ENCODE peak calls at places on chromosome 4, in six cellular contexts. One of them, this sample, is unnamed.
A peak's percentile ranks its signal among the peaks of the same experiment; 100 is the strongest.

GRCh38 chr4:162645381-162645780 is 481.6 kb upstream of the FSTL5 start:
- DNase-seq in astrocyte: peak; percentile 3
- DNase-seq in amygdala: no peak
- DNase-seq in GM03348: no peak
- DNase-seq in choroid plexus epithelial cell: peak; percentile 78
- DNase-seq in NCI-H2029 treated with DMSO at 0.1 percent for 48 hours: no peak
- DNase-seq in this sample: peak; percentile 18

GRCh38 chr4:128572778-128573241 is 236.7 kb upstream of the JADE1 start:
- DNase-seq in GM03348: no peak
- DNase-seq in amygdala: no peak
- DNase-seq in NCI-H2029 treated with DMSO at 0.1 percent for 48 hours: no peak
- DNase-seq in choroid plexus epithelial cell: no peak
- DNase-seq in astrocyte: no peak
- DNase-seq in this sample: no peak

GRCh38 chr4:5808081-5808741 is 84.7 kb downstream of the CRMP1 start:
- DNase-seq in choroid plexus epithelial cell: peak; percentile 36
- DNase-seq in astrocyte: no peak
- DNase-seq in NCI-H2029 treated with DMSO at 0.1 percent for 48 hours: peak; percentile 35
- DNase-seq in GM03348: no peak
- DNase-seq in amygdala: no peak
- DNase-seq in this sample: no peak

GRCh38 chr4:3387943-3388348 is 53.8 kb upstream of the HGFAC start:
- DNase-seq in amygdala: peak; percentile 46
- DNase-seq in GM03348: peak; percentile 78
- DNase-seq in astrocyte: peak; percentile 30
- DNase-seq in choroid plexus epithelial cell: no peak
- DNase-seq in NCI-H2029 treated with DMSO at 0.1 percent for 48 hours: peak; percentile 18
- DNase-seq in this sample: peak; percentile 74

GRCh38 chr4:108350332-108350731 is 181.6 kb upstream of the LEF1 start:
- DNase-seq in GM03348: no peak
- DNase-seq in NCI-H2029 treated with DMSO at 0.1 percent for 48 hours: no peak
- DNase-seq in amygdala: no peak
- DNase-seq in astrocyte: no peak
- DNase-seq in choroid plexus epithelial cell: no peak
- DNase-seq in this sample: no peak

GRCh38 chr4:138186264-138186663 is 55.9 kb downstream of the SLC7A11 start:
- DNase-seq in amygdala: no peak
- DNase-seq in GM03348: no peak
- DNase-seq in choroid plexus epithelial cell: no peak
- DNase-seq in astrocyte: no peak
- DNase-seq in NCI-H2029 treated with DMSO at 0.1 percent for 48 hours: no peak
- DNase-seq in this sample: no peak

GRCh38 chr4:124144302-124144701 is 568.2 kb downstream of the ANKRD50 start:
- DNase-seq in choroid plexus epithelial cell: no peak
- DNase-seq in amygdala: no peak
- DNase-seq in astrocyte: peak; percentile 77
- DNase-seq in NCI-H2029 treated with DMSO at 0.1 percent for 48 hours: peak; percentile 53
- DNase-seq in GM03348: no peak
- DNase-seq in this sample: no peak

GRCh38 chr4:13540446-13541175 is 3.7 kb downstream of the NKX3-2 start:
- DNase-seq in NCI-H2029 treated with DMSO at 0.1 percent for 48 hours: no peak
- DNase-seq in astrocyte: no peak
- DNase-seq in choroid plexus epithelial cell: no peak
- DNase-seq in amygdala: no peak
- DNase-seq in GM03348: no peak
- DNase-seq in this sample: no peak

GRCh38 chr4:79598214-79598613 is 190.2 kb upstream of the GK2 start:
- DNase-seq in amygdala: no peak
- DNase-seq in GM03348: no peak
- DNase-seq in NCI-H2029 treated with DMSO at 0.1 percent for 48 hours: no peak
- DNase-seq in astrocyte: no peak
- DNase-seq in choroid plexus epithelial cell: no peak
- DNase-seq in this sample: no peak

GRCh38 chr4:42995343-42995944 is 102.9 kb downstream of the GRXCR1 start:
- DNase-seq in GM03348: peak; percentile 47
- DNase-seq in NCI-H2029 treated with DMSO at 0.1 percent for 48 hours: no peak
- DNase-seq in choroid plexus epithelial cell: peak; percentile 38
- DNase-seq in astrocyte: peak; percentile 15
- DNase-seq in amygdala: no peak
- DNase-seq in this sample: peak; percentile 66

GRCh38 chr4:153218961-153219360 is 14.7 kb downstream of the TRIM2 start:
- DNase-seq in NCI-H2029 treated with DMSO at 0.1 percent for 48 hours: no peak
- DNase-seq in GM03348: no peak
- DNase-seq in amygdala: no peak
- DNase-seq in choroid plexus epithelial cell: no peak
- DNase-seq in astrocyte: no peak
- DNase-seq in this sample: no peak

GRCh38 chr4:22391548-22391947 is 124.3 kb downstream of the ADGRA3 start:
- DNase-seq in astrocyte: peak; percentile 78
- DNase-seq in amygdala: no peak
- DNase-seq in NCI-H2029 treated with DMSO at 0.1 percent for 48 hours: no peak
- DNase-seq in GM03348: peak; percentile 64
- DNase-seq in choroid plexus epithelial cell: peak; percentile 61
- DNase-seq in this sample: no peak

GRCh38 chr4:68271851-68272756 is 26.6 kb upstream of the TMPRSS11B start:
- DNase-seq in GM03348: peak; percentile 74
- DNase-seq in choroid plexus epithelial cell: peak; percentile 83
- DNase-seq in astrocyte: peak; percentile 65
- DNase-seq in amygdala: no peak
- DNase-seq in NCI-H2029 treated with DMSO at 0.1 percent for 48 hours: no peak
- DNase-seq in this sample: peak; percentile 67

GRCh38 chr4:117481742-117482141 is 396.4 kb upstream of the TRAM1L1 start:
- DNase-seq in amygdala: no peak
- DNase-seq in choroid plexus epithelial cell: peak; percentile 65
- DNase-seq in GM03348: no peak
- DNase-seq in astrocyte: peak; percentile 80
- DNase-seq in NCI-H2029 treated with DMSO at 0.1 percent for 48 hours: no peak
- DNase-seq in this sample: peak; percentile 23

GRCh38 chr4:140296871-140297570 is 76.4 kb upstream of the SCOC start:
- DNase-seq in GM03348: no peak
- DNase-seq in astrocyte: peak; percentile 39
- DNase-seq in NCI-H2029 treated with DMSO at 0.1 percent for 48 hours: peak; percentile 12
- DNase-seq in choroid plexus epithelial cell: no peak
- DNase-seq in amygdala: no peak
- DNase-seq in this sample: peak; percentile 60

GRCh38 chr4:87445964-87446363 is 23.6 kb downstream of the NUDT9 start:
- DNase-seq in GM03348: no peak
- DNase-seq in astrocyte: no peak
- DNase-seq in choroid plexus epithelial cell: no peak
- DNase-seq in amygdala: no peak
- DNase-seq in NCI-H2029 treated with DMSO at 0.1 percent for 48 hours: no peak
- DNase-seq in this sample: no peak

GRCh38 chr4:173334891-173335754 is 965 bp upstream of the HMGB2 start:
- DNase-seq in NCI-H2029 treated with DMSO at 0.1 percent for 48 hours: peak; percentile 51
- DNase-seq in amygdala: peak; percentile 16
- DNase-seq in GM03348: peak; percentile 88
- DNase-seq in choroid plexus epithelial cell: peak; percentile 71
- DNase-seq in astrocyte: peak; percentile 62
- DNase-seq in this sample: peak; percentile 94

GRCh38 chr4:22668301-22668700 is 24.4 kb upstream of the GBA3 start:
- DNase-seq in amygdala: no peak
- DNase-seq in choroid plexus epithelial cell: peak; percentile 75
- DNase-seq in astrocyte: peak; percentile 62
- DNase-seq in GM03348: peak; percentile 9
- DNase-seq in NCI-H2029 treated with DMSO at 0.1 percent for 48 hours: no peak
- DNase-seq in this sample: peak; percentile 58

GRCh38 chr4:148786699-148787098 is 344.5 kb upstream of the NR3C2 start:
- DNase-seq in choroid plexus epithelial cell: no peak
- DNase-seq in NCI-H2029 treated with DMSO at 0.1 percent for 48 hours: no peak
- DNase-seq in astrocyte: no peak
- DNase-seq in amygdala: no peak
- DNase-seq in GM03348: no peak
- DNase-seq in this sample: no peak

GRCh38 chr4:139015948-139016451 is 419 bp downstream of the NOCT start:
- DNase-seq in NCI-H2029 treated with DMSO at 0.1 percent for 48 hours: no peak
- DNase-seq in choroid plexus epithelial cell: peak; percentile 48
- DNase-seq in GM03348: no peak
- DNase-seq in amygdala: peak; percentile 44
- DNase-seq in astrocyte: no peak
- DNase-seq in this sample: peak; percentile 46

GRCh38 chr4:20193522-20193902 is 58.2 kb upstream of the SLIT2 start:
- DNase-seq in GM03348: no peak
- DNase-seq in NCI-H2029 treated with DMSO at 0.1 percent for 48 hours: no peak
- DNase-seq in amygdala: no peak
- DNase-seq in choroid plexus epithelial cell: no peak
- DNase-seq in astrocyte: no peak
- DNase-seq in this sample: no peak

GRCh38 chr4:8642651-8643321 is 50.2 kb downstream of the CPZ start:
- DNase-seq in NCI-H2029 treated with DMSO at 0.1 percent for 48 hours: no peak
- DNase-seq in choroid plexus epithelial cell: no peak
- DNase-seq in astrocyte: no peak
- DNase-seq in GM03348: no peak
- DNase-seq in amygdala: no peak
- DNase-seq in this sample: no peak

GRCh38 chr4:1458581-1458980 is 52.3 kb upstream of the NKX1-1 start:
- DNase-seq in amygdala: no peak
- DNase-seq in astrocyte: no peak
- DNase-seq in GM03348: no peak
- DNase-seq in NCI-H2029 treated with DMSO at 0.1 percent for 48 hours: no peak
- DNase-seq in choroid plexus epithelial cell: no peak
- DNase-seq in this sample: no peak

GRCh38 chr4:1192091-1192492 is 19.7 kb upstream of the SPON2 start:
- DNase-seq in NCI-H2029 treated with DMSO at 0.1 percent for 48 hours: peak; percentile 6
- DNase-seq in astrocyte: peak; percentile 96
- DNase-seq in choroid plexus epithelial cell: peak; percentile 98
- DNase-seq in amygdala: peak; percentile 82
- DNase-seq in GM03348: peak; percentile 96
- DNase-seq in this sample: peak; percentile 94

GRCh38 chr4:104616401-104616820 is 121.7 kb upstream of the CXXC4 start:
- DNase-seq in GM03348: no peak
- DNase-seq in astrocyte: no peak
- DNase-seq in amygdala: peak; percentile 18
- DNase-seq in choroid plexus epithelial cell: no peak
- DNase-seq in NCI-H2029 treated with DMSO at 0.1 percent for 48 hours: no peak
- DNase-seq in this sample: no peak

GRCh38 chr4:4867745-4868505 is 8.5 kb downstream of the MSX1 start:
- DNase-seq in choroid plexus epithelial cell: no peak
- DNase-seq in astrocyte: no peak
- DNase-seq in NCI-H2029 treated with DMSO at 0.1 percent for 48 hours: no peak
- DNase-seq in GM03348: no peak
- DNase-seq in amygdala: no peak
- DNase-seq in this sample: no peak

GRCh38 chr4:165079476-165079875 is 25.8 kb downstream of the TRIM75 start:
- DNase-seq in astrocyte: peak; percentile 28
- DNase-seq in NCI-H2029 treated with DMSO at 0.1 percent for 48 hours: peak; percentile 54
- DNase-seq in GM03348: no peak
- DNase-seq in choroid plexus epithelial cell: peak; percentile 80
- DNase-seq in amygdala: no peak
- DNase-seq in this sample: peak; percentile 84

GRCh38 chr4:69907151-69907550 is 23.7 kb upstream of the CSN1S1 start:
- DNase-seq in astrocyte: no peak
- DNase-seq in amygdala: no peak
- DNase-seq in choroid plexus epithelial cell: peak; percentile 80
- DNase-seq in NCI-H2029 treated with DMSO at 0.1 percent for 48 hours: no peak
- DNase-seq in GM03348: no peak
- DNase-seq in this sample: no peak

GRCh38 chr4:83486457-83487129 is 1.7 kb upstream of the ABRAXAS1 start:
- DNase-seq in amygdala: no peak
- DNase-seq in GM03348: no peak
- DNase-seq in choroid plexus epithelial cell: no peak
- DNase-seq in NCI-H2029 treated with DMSO at 0.1 percent for 48 hours: no peak
- DNase-seq in astrocyte: no peak
- DNase-seq in this sample: no peak

GRCh38 chr4:98491862-98492554 is 166.4 kb downstream of the TSPAN5 start:
- DNase-seq in astrocyte: peak; percentile 92
- DNase-seq in NCI-H2029 treated with DMSO at 0.1 percent for 48 hours: no peak
- DNase-seq in GM03348: peak; percentile 47
- DNase-seq in amygdala: no peak
- DNase-seq in choroid plexus epithelial cell: peak; percentile 75
- DNase-seq in this sample: no peak

GRCh38 chr4:60656171-60656570 is 544.0 kb upstream of the ADGRL3 start:
- DNase-seq in choroid plexus epithelial cell: peak; percentile 17
- DNase-seq in astrocyte: no peak
- DNase-seq in GM03348: no peak
- DNase-seq in NCI-H2029 treated with DMSO at 0.1 percent for 48 hours: no peak
- DNase-seq in amygdala: no peak
- DNase-seq in this sample: no peak

GRCh38 chr4:109233585-109233984 is 68.9 kb downstream of the COL25A1 start:
- DNase-seq in GM03348: no peak
- DNase-seq in astrocyte: no peak
- DNase-seq in amygdala: no peak
- DNase-seq in NCI-H2029 treated with DMSO at 0.1 percent for 48 hours: no peak
- DNase-seq in choroid plexus epithelial cell: peak; percentile 15
- DNase-seq in this sample: peak; percentile 11

GRCh38 chr4:150423074-150423473 is 158.9 kb upstream of the MAB21L2 start:
- DNase-seq in choroid plexus epithelial cell: no peak
- DNase-seq in amygdala: no peak
- DNase-seq in NCI-H2029 treated with DMSO at 0.1 percent for 48 hours: no peak
- DNase-seq in GM03348: no peak
- DNase-seq in astrocyte: no peak
- DNase-seq in this sample: no peak

GRCh38 chr4:73687414-73687813 is 53.0 kb upstream of the CXCL8 start:
- DNase-seq in astrocyte: no peak
- DNase-seq in NCI-H2029 treated with DMSO at 0.1 percent for 48 hours: no peak
- DNase-seq in amygdala: no peak
- DNase-seq in GM03348: no peak
- DNase-seq in choroid plexus epithelial cell: no peak
- DNase-seq in this sample: no peak

GRCh38 chr4:21544410-21544809 is 404.2 kb downstream of the KCNIP4 start:
- DNase-seq in choroid plexus epithelial cell: peak; percentile 1
- DNase-seq in NCI-H2029 treated with DMSO at 0.1 percent for 48 hours: no peak
- DNase-seq in GM03348: no peak
- DNase-seq in amygdala: no peak
- DNase-seq in astrocyte: no peak
- DNase-seq in this sample: no peak

GRCh38 chr4:112130903-112131302 is 14.4 kb upstream of the FAM241A start:
- DNase-seq in astrocyte: peak; percentile 58
- DNase-seq in NCI-H2029 treated with DMSO at 0.1 percent for 48 hours: no peak
- DNase-seq in choroid plexus epithelial cell: peak; percentile 34
- DNase-seq in GM03348: peak; percentile 33
- DNase-seq in amygdala: no peak
- DNase-seq in this sample: peak; percentile 27